ENCODE peak calls at places on chromosomes 5 and 9, in five cellular contexts. A is GM23248, O is PC-3, V is neural progenitor cell, S is GM23338. P is an unnamed sample.

GRCh38 chr5:54803381-54804025 is 181.9 kb downstream of the ESM1 start:
- DNase-seq in A (peak), V (peak), S (no peak), O (no peak), P (no peak)

GRCh38 chr5:140202610-140203009 is 27.6 kb downstream of the CYSTM1 start:
- DNase-seq in A (no peak), O (no peak), S (no peak), V (no peak), P (no peak)

GRCh38 chr5:65290677-65291076 is 191.0 kb downstream of the ADAMTS6 start:
- DNase-seq in A (peak), O (no peak), S (no peak), V (no peak), P (no peak)

GRCh38 chr5:73339165-73339564 is 109.4 kb downstream of the FOXD1 start:
- DNase-seq in O (no peak), S (no peak), V (no peak), A (no peak), P (no peak)

GRCh38 chr9:90029996-90030395 is 425.2 kb downstream of the GADD45G start:
- DNase-seq in A (peak), O (peak), S (no peak), V (no peak), P (no peak)

GRCh38 chr5:152560508-152561137 is 155.5 kb upstream of the NMUR2 start:
- DNase-seq in O (peak), S (peak), V (peak), A (peak), P (peak)

GRCh38 chr5:136058031-136058971 is 29.5 kb downstream of the TGFBI start:
- DNase-seq in V (peak), S (peak), O (peak), A (peak), P (no peak)

GRCh38 chr5:133526368-133526767 is 86.0 kb downstream of the FSTL4 start:
- DNase-seq in S (no peak), O (no peak), A (no peak), V (no peak), P (no peak)

GRCh38 chr9:93105620-93106019 is 9.6 kb downstream of the CARD19 start:
- DNase-seq in O (no peak), S (no peak), V (no peak), A (no peak), P (no peak)

GRCh38 chr5:131068893-131069643 is 96.0 kb downstream of the HINT1 start:
- DNase-seq in O (no peak), V (no peak), S (no peak), A (peak), P (peak)

GRCh38 chr5:74094096-74094778 is 468.2 kb downstream of the ARHGEF28 start:
- DNase-seq in O (peak), S (no peak), A (peak), V (no peak), P (no peak)

GRCh38 chr5:175672976-175673648 is 15.2 kb downstream of the HRH2 start:
- DNase-seq in A (no peak), O (no peak), V (no peak), S (no peak), P (no peak)

GRCh38 chr5:141513021-141513626 is 24.2 kb downstream of the PCDHGC5 start:
- DNase-seq in V (peak), O (no peak), A (peak), S (peak), P (no peak)

GRCh38 chr9:68507098-68507795 is 33.4 kb downstream of the TMEM252 start:
- DNase-seq in O (peak), A (peak), V (peak), S (peak), P (no peak)

GRCh38 chr9:33649463-33649862 is 125.4 kb downstream of the ANKRD18B start:
- DNase-seq in A (no peak), V (no peak), S (no peak), O (no peak), P (peak)

GRCh38 chr5:145923405-145923804 is 13.0 kb upstream of the SH3RF2 start:
- DNase-seq in A (no peak), S (no peak), O (no peak), V (no peak), P (no peak)

GRCh38 chr5:150021491-150022162 is 21.1 kb downstream of the HMGXB3 start:
- DNase-seq in A (peak), V (no peak), O (peak), S (peak), P (no peak)

GRCh38 chr5:97629281-97629680 is 446.2 kb upstream of the RIOK2 start:
- DNase-seq in S (peak), A (peak), O (no peak), V (no peak), P (no peak)

GRCh38 chr9:82797539-82797938 is 265.4 kb downstream of the RASEF start:
- DNase-seq in V (no peak), S (no peak), O (no peak), A (no peak), P (no peak)

GRCh38 chr9:91033802-91034201 is 232.2 kb downstream of the SYK start:
- DNase-seq in V (peak), A (peak), S (peak), O (peak), P (peak)

GRCh38 chr9:136939431-136939995 is 5.0 kb downstream of the FBXW5 start:
- DNase-seq in A (no peak), V (no peak), O (no peak), S (no peak), P (no peak)

GRCh38 chr5:137269297-137269696 is 229.8 kb downstream of the SPOCK1 start:
- DNase-seq in V (no peak), S (peak), A (no peak), O (no peak), P (no peak)
- H2AFZ ChIP-seq in V (no peak), S (no peak), A (no peak), O (no peak), P (no peak)

DNA sequence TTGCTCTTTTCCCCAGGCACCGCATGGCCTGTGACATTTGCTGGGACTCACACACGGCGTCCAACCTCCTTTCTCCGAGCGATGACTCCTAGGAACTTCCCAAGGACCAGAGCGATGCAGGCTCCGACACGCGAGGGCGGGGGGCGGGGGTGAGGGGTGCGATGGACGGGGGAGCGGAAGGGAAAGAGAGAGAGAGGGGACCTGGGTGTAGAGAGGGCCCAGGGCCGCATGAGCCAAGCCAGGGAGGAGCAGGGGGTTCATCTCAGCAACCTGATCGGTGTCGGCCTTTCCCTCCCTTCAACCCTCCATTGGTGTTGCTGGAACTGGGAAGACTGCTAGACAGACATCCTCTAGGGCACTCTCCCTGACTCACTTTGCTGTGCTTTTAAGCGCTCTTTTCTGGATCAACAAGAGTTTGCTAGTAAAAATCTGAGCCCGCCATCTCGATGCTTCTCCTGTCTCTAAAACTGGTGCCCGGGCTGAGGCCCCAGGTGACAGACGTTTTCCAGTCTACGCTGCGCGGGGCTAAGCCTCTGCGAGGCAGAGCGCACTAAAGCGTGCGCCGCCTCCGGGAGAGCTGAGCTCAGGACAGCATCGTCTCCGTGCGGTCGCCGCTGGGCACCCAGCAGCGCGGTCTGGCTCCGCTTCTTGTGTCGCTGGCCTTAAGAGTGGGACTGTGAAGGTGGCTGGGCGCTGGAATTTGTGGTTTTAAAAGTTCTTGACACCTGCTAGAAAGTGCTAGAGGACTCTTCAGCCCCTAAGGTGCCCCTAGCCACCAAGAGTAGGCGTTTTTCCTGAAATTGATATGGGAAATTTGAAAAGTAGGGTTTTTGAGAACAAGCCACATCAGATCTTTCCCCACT is 1.0 kb upstream of the TSLP start:
- DNase-seq in O (no peak), A (peak), V (peak), S (peak), P (no peak)
- TF ChIP-seq EZH2 in O (no peak), A (no peak), V (peak), S (peak), P (no peak)

DNA sequence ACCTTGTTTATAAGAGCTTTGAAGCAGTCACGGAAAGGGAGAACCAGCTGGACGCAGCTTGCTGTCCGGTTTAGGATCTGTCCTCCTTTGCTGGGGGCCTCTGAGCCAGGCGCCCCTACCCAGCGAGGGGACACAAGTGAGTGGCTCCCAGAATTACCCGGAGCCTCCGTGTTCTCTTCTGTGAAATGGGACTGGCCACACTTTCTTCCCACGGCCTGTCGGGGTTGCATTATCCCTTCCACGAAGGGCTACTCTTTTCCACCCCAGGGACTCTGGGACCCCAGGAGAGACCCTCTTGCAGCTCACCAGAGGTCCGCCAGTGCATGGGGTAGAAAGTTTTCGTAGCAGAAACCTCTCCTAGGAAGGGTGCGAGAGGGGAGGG is 486 bp upstream of the GBGT1 start:
- DNase-seq in V (no peak), S (no peak), O (no peak), A (no peak), P (no peak)
- H3K4me3 ChIP-seq in V (peak), S (peak), O (no peak), A (peak), P (no peak)

GRCh38 chr9:27489087-27489876 is 34.8 kb upstream of the IFNK start:
- DNase-seq in O (no peak), A (no peak), V (peak), S (no peak), P (no peak)
- H2AFZ ChIP-seq in O (no peak), A (no peak), V (no peak), S (no peak), P (no peak)